ENCODE peak calls at places on chromosome 13, in four cellular contexts. X is MV-4-11, V is T-helper 1 cell, S is neural progenitor cell. L is an unnamed sample.

GRCh38 chr13:20847298-20847697 is 55.2 kb downstream of the XPO4 start:
- DNase-seq in V (no peak), X (no peak), S (no peak), L (no peak)

GRCh38 chr13:75091185-75091584 is 390.8 kb downstream of the TBC1D4 start:
- DNase-seq in S (no peak), X (no peak), V (no peak), L (no peak)

GRCh38 chr13:95098916-95099315 is 202.3 kb downstream of the ABCC4 start:
- DNase-seq in S (no peak), V (no peak), X (no peak), L (no peak)

GRCh38 chr13:79287994-79288795 is 117.9 kb downstream of the RBM26 start:
- DNase-seq in S (peak), X (no peak), V (no peak), L (no peak)

GRCh38 chr13:32629866-32630265 is 43.6 kb downstream of the PDS5B start:
- DNase-seq in V (no peak), S (no peak), X (no peak), L (no peak)

GRCh38 chr13:51111174-51111573 is at the start of gene C13orf42:
- DNase-seq in V (no peak), X (no peak), S (no peak), L (no peak)

GRCh38 chr13:41499452-41499851 is 42.1 kb downstream of the RGCC start:
- DNase-seq in V (no peak), S (no peak), X (no peak), L (no peak)

GRCh38 chr13:43388282-43389034 is 365.1 kb downstream of the DNAJC15 start:
- DNase-seq in X (no peak), S (no peak), V (no peak), L (no peak)

GRCh38 chr13:92297971-92298942 is 899.8 kb downstream of the GPC5 start:
- DNase-seq in X (no peak), V (no peak), S (peak), L (no peak)

GRCh38 chr13:107329991-107330390 is 762.1 kb upstream of the ARGLU1 start:
- DNase-seq in V (no peak), S (no peak), X (no peak), L (no peak)

GRCh38 chr13:100106005-100106404 is 17.1 kb downstream of the PCCA start:
- DNase-seq in S (no peak), X (no peak), V (no peak), L (no peak)

GRCh38 chr13:113009743-113010509 is 40.9 kb downstream of the MCF2L start:
- DNase-seq in V (no peak), S (no peak), X (no peak), L (peak)

GRCh38 chr13:59464926-59465325 is 698.8 kb downstream of the DIAPH3 start:
- DNase-seq in S (no peak), X (no peak), V (no peak), L (no peak)

GRCh38 chr13:106566682-106567420 is 1.1 kb downstream of the ARGLU1 start:
- DNase-seq in X (peak), S (peak), V (peak), L (peak)

GRCh38 chr13:99425485-99426341 is 75.6 kb upstream of the TM9SF2 start:
- DNase-seq in X (peak), S (no peak), V (peak), L (peak)

GRCh38 chr13:99347911-99348451 is 40.8 kb upstream of the GPR183 start:
- DNase-seq in X (peak), S (no peak), V (no peak), L (no peak)

GRCh38 chr13:30744056-30744684 is 8.8 kb downstream of the ALOX5AP start:
- DNase-seq in V (peak), X (peak), S (no peak), L (peak)